ENCODE peak calls at places on chromosomes 7 and 10, in four cellular contexts. X, L, Q and A are unnamed samples.

GRCh38 chr7:16951483-16952080 is 69.8 kb upstream of the AGR3 start:
- DNase-seq in Q (no peak), X (no peak), L (no peak), A (no peak)

GRCh38 chr7:130941322-130942210 is 207.6 kb upstream of the KLF14 start:
- DNase-seq in Q (peak; percentile 75), L (peak; percentile 81), X (peak; percentile 49), A (no peak)

GRCh38 chr10:132845780-132846595 is 60.0 kb upstream of the NKX6-2 start:
- DNase-seq in Q (no peak), X (no peak), L (no peak), A (no peak)

GRCh38 chr7:882336-883028 is 6.1 kb downstream of the GET4 start:
- DNase-seq in Q (no peak), L (no peak), X (no peak), A (no peak)

GRCh38 chr10:75403144-75404022 is 1.8 kb upstream of the ZNF503 start:
- DNase-seq in Q (peak; percentile 18), L (no peak), X (peak; percentile 54), A (peak; percentile 64)

GRCh38 chr7:42991913-42992576 is 59.9 kb downstream of the MRPL32 start:
- DNase-seq in X (no peak), Q (no peak), L (no peak), A (no peak)

GRCh38 chr7:129298268-129298893 is 73.6 kb downstream of the AHCYL2 start:
- DNase-seq in Q (peak; percentile 36), X (peak; percentile 59), L (peak; percentile 58), A (peak; percentile 50)

GRCh38 chr7:351256-351655 is 61.3 kb downstream of the FOXL3 start:
- DNase-seq in L (no peak), X (no peak), Q (no peak), A (no peak)

GRCh38 chr10:68721673-68721963 is 579 bp downstream of the CCAR1 start:
- DNase-seq in L (peak; percentile 60), X (no peak), Q (no peak), A (no peak)

DNA sequence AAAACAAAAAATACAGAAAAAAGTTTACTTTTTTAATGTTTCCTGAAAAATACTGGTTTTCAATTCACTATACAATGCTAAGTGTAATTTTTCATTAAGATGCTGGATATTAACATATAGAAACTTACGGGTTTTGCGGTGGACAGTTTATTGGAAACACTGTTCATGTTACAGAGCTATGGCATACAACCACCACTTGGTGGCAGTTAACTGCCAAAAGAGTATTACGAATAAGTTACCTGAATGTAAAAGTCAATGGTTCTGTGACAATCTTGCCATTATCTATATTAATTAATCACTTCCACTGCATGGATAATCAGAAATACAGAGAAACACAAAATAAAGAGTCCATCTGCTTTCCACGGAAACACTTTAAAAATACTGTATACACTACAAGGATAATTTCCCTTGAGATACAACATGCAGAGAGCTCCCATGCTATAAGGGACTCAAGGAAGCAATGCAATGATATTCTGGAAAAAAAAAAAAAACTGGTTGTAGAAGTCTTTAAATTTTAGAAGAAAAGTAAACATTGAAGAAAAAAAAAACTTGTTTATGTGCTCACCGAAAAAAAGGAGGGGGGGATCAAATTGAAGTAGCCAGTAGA is 97.0 kb downstream of the TPK1 start:
- DNase-seq in L (peak; percentile 13), Q (peak; percentile 12), X (peak; percentile 1), A (no peak)
- TF ChIP-seq NR3C1 in L (no peak), Q (no peak), X (no peak), A (no peak)

GRCh38 chr7:13901577-13901976 is 87.9 kb downstream of the ETV1 start:
- DNase-seq in Q (no peak), X (no peak), L (no peak), A (no peak)
- TF ChIP-seq NR3C1 in Q (no peak), X (no peak), L (no peak), A (no peak)

DNA sequence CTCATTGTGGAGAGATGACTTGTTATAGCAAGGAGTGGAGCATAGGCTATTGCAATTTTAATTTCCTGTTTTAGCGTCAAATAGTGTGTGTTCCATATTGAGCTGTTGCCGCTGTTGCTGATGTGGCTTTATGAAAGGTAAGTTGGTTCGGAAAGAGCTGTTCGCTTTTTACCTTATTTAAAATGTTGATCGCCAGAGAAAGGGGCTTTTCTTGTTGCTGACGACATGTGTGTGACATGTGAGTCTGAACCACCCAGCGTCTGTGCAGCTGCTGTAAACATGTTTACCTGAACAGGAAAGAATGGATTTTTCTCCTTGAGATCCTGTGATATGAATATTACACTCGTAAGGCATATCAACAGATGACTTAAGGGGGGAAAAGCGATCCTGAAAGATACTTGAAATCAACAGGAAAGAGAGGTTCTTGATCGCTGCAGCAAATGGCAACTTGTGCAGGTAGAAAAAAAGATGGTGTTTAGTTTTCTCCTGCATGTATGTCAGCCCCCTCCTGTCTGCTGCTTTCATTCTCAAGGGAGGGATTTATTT is 2.5 kb downstream of the ZEB1 start:
- DNase-seq in X (no peak), Q (no peak), L (no peak), A (no peak)
- TF ChIP-seq NR3C1 in X (no peak), Q (no peak), L (no peak), A (no peak)

GRCh38 chr7:83469076-83469475 is 179.9 kb downstream of the SEMA3E start:
- DNase-seq in L (no peak), Q (no peak), X (no peak), A (no peak)
- TF ChIP-seq NR3C1 in L (no peak), Q (no peak), X (no peak), A (no peak)

DNA sequence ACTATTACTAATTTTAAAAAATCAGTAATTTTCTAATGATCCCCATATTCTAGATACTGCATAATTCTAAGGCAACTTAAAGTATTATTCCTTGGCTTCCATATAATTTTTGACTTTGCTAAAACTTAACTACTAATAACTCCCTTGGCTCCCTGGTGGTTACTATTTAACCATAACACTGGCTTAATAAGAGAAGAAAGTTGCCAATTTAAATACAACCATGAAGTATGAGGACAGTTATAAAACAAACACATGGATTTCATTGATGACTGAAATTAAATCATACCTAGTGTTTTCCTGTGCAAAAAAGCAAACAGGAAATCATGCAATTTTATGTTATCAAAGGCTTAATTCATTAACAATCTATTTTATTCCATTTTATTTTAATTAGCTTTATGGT is 1073.9 kb downstream of the GRM8 start:
- DNase-seq in Q (no peak), X (no peak), L (no peak), A (no peak)
- TF ChIP-seq NR3C1 in Q (no peak), X (no peak), L (no peak), A (no peak)

GRCh38 chr7:21972397-21972784 is 26.7 kb upstream of the CDCA7L start:
- DNase-seq in L (no peak), Q (no peak), X (no peak), A (peak; percentile 44)

GRCh38 chr7:21967500-21968099 is 21.9 kb upstream of the CDCA7L start:
- DNase-seq in Q (no peak), X (no peak), L (no peak), A (no peak)

GRCh38 chr7:21966271-21966670 is 20.6 kb upstream of the CDCA7L start:
- DNase-seq in Q (no peak), X (no peak), L (no peak), A (no peak)

GRCh38 chr7:21971780-21972396 is 26.2 kb upstream of the CDCA7L start:
- DNase-seq in L (no peak), X (no peak), Q (no peak), A (no peak)

DNA sequence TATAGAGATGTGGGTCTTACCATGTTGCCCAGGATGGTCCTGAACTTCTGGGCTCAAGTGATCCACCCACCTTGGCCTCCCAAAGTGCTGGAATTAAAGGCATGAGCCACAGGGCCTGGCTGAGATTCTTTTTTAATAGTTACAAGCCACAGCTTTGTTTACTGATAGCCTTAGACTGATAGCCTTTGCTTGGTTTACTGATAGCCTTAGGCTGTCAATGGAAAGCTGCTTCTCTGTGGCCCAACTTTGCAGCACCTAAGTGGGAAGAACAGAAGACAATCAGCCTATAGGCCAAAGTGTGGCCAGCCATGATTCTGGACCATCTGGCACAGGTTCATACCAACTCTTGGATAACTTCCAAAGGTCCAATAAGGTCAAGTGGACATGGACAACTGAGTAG is 24.1 kb upstream of the CDCA7L start:
- DNase-seq in Q (no peak), X (no peak), L (no peak), A (no peak)
- TF ChIP-seq NR3C1 in Q (no peak), X (no peak), L (no peak), A (no peak)

DNA sequence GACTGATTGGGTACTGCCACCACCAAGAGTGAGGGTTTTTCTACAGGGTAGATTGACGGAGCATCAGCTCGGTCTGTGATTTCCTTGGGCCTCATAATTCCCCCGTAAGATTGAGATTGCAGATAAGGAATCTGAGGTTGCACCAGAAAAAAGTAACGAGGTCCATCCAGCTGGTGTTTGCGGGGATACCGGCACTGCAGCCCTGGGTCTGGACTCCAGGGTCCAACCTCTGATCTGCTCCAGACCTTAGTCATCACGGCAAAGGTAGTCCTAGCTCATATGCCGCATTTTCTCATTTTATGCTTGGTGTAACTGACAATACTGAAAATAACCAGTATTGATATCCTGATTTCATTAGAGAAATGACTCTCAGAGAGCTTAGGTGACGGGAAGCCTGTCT is 3.9 kb downstream of the CARD11 start:
- DNase-seq in Q (no peak), X (no peak), L (no peak), A (no peak)
- TF ChIP-seq NR3C1 in Q (no peak), X (no peak), L (no peak), A (no peak)

GRCh38 chr7:155700847-155701246 is 56.4 kb downstream of the RBM33 start:
- DNase-seq in L (no peak), Q (no peak), X (no peak), A (no peak)

GRCh38 chr7:155701972-155702544 is 57.6 kb downstream of the RBM33 start:
- DNase-seq in X (no peak), Q (no peak), L (no peak), A (no peak)

GRCh38 chr7:155699180-155699579 is 54.7 kb downstream of the RBM33 start:
- DNase-seq in Q (no peak), L (no peak), X (no peak), A (no peak)

GRCh38 chr7:155696747-155697146 is 52.3 kb downstream of the RBM33 start:
- DNase-seq in X (no peak), Q (no peak), L (no peak), A (no peak)

GRCh38 chr7:155698633-155699032 is 54.2 kb downstream of the RBM33 start:
- DNase-seq in L (no peak), Q (peak; percentile 37), X (no peak), A (no peak)
- TF ChIP-seq NR3C1 in L (no peak), Q (no peak), X (no peak), A (no peak)